ENCODE peak calls at places on chromosomes 7 and 10, in seven cellular contexts. P is A549, H is dorsolateral prefrontal cortex, R is fibroblast of the aortic adventitia, W is mammary epithelial cell, K is adrenal gland, V is left ventricle myocardium inferior. U is an unnamed sample.

GRCh38 chr10:784759-785538 is 95.5 kb upstream of the DIP2C start:
- DNase-seq in P (peak), H (peak), R (peak), W (peak), K (peak), V (peak), U (no peak)

GRCh38 chr7:20164420-20165145 is 52.6 kb downstream of the MACC1 start:
- DNase-seq in P (no peak), H (no peak), R (peak), W (no peak), K (no peak), V (no peak), U (no peak)

GRCh38 chr10:100364735-100365391 is 17.8 kb downstream of the SCD start:
- DNase-seq in P (peak), H (no peak), R (peak), W (peak), K (peak), V (peak), U (no peak)

GRCh38 chr10:24456319-24456718 is 247.4 kb downstream of the KIAA1217 start:
- DNase-seq in P (no peak), H (no peak), R (peak), W (peak), K (no peak), V (no peak), U (no peak)

GRCh38 chr7:98284335-98285036 is 3.0 kb downstream of the BRI3 start:
- DNase-seq in P (no peak), H (no peak), R (peak), W (peak), K (peak), V (peak), U (no peak)

GRCh38 chr7:22002731-22003130 is 57.0 kb upstream of the CDCA7L start:
- DNase-seq in P (no peak), H (no peak), R (no peak), W (no peak), K (no peak), V (no peak), U (no peak)

GRCh38 chr10:130847170-130847569 is 464.4 kb downstream of the TCERG1L start:
- DNase-seq in P (no peak), H (no peak), R (no peak), W (no peak), K (no peak), V (no peak), U (no peak)

GRCh38 chr7:134599371-134599770 is 47.3 kb upstream of the BPGM start:
- DNase-seq in P (no peak), H (peak), R (no peak), W (no peak), K (no peak), V (no peak), U (no peak)

GRCh38 chr7:4556868-4557620 is 125.1 kb upstream of the FOXK1 start:
- DNase-seq in P (no peak), H (no peak), R (no peak), W (peak), K (no peak), V (no peak), U (no peak)

GRCh38 chr7:158971214-158971613 is 114.9 kb downstream of the DYNC2I1 start:
- DNase-seq in P (no peak), H (no peak), R (no peak), W (no peak), K (no peak), V (no peak), U (no peak)

GRCh38 chr7:25647007-25647406 is 418.7 kb upstream of the NPVF start:
- DNase-seq in P (no peak), H (no peak), R (no peak), W (no peak), K (peak), V (no peak), U (no peak)

GRCh38 chr10:101222683-101223273 is 6.5 kb downstream of the LBX1 start:
- DNase-seq in P (no peak), H (no peak), R (no peak), W (no peak), K (peak), V (no peak), U (no peak)

GRCh38 chr10:29858352-29859267 is 200.8 kb downstream of the JCAD start:
- DNase-seq in P (peak), H (no peak), R (peak), W (peak), K (peak), V (peak), U (no peak)

GRCh38 chr10:48464871-48465736 is 139.8 kb downstream of the ARHGAP22 start:
- DNase-seq in P (no peak), H (no peak), R (no peak), W (peak), K (no peak), V (peak), U (no peak)

GRCh38 chr7:66682350-66683093 is 53.8 kb downstream of the KCTD7 start:
- DNase-seq in P (peak), H (no peak), R (peak), W (peak), K (peak), V (no peak), U (no peak)

DNA sequence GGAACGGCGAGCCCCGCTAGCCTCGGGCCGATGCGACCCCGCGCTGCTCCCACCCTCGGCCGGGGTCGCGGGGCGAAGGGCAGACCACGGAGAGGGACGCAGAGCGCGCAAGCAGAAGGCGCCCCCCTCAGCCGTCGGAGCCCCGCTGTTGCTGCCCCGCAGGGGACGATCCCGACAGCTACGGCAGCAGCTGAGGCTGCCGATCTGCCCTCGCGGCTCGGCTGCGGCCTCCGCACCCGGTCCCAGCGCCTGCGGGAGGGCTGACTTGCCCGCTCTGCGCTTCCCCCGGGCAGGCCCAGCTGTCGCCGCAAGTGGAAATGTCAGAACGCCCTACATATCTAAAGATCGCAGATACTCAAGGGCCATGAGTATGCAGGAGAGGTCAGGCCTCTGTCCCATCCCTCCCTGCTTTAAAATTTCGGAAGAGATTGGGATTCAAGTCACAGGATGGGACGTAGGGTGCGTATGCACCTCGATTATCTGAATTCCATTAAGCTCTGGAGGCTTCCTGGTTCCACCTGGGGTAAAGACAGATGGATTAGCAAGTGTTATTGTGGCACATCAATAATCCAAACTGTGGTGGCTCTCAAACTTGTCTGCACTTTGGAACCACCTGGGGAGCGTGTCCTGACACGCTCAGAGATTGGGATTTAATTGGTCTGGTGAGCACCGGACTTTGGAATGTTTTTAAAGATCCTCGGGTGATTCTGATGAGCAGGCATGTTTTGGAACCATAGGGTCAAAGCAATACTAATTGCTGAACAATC is at the start of gene CRPPA:
- DNase-seq in P (no peak), H (no peak), R (peak), W (peak), K (peak), V (peak), U (no peak)
- TF ChIP-seq CTCF in P (no peak), H (no peak), R (no peak), W (no peak), K (no peak), V (no peak), U (no peak)

GRCh38 chr7:83159731-83160130 is 3.0 kb downstream of the PCLO start:
- DNase-seq in P (no peak), H (no peak), R (no peak), W (peak), K (no peak), V (no peak), U (no peak)

GRCh38 chr7:83166781-83167180 is 4.1 kb upstream of the PCLO start:
- DNase-seq in P (no peak), H (no peak), R (no peak), W (no peak), K (no peak), V (no peak), U (no peak)

GRCh38 chr7:83161186-83161585 is 1.5 kb downstream of the PCLO start:
- DNase-seq in P (no peak), H (no peak), R (no peak), W (peak), K (no peak), V (no peak), U (no peak)

GRCh38 chr7:83161851-83162401 is 758 bp downstream of the PCLO start:
- DNase-seq in P (peak), H (no peak), R (no peak), W (peak), K (no peak), V (no peak), U (no peak)

DNA sequence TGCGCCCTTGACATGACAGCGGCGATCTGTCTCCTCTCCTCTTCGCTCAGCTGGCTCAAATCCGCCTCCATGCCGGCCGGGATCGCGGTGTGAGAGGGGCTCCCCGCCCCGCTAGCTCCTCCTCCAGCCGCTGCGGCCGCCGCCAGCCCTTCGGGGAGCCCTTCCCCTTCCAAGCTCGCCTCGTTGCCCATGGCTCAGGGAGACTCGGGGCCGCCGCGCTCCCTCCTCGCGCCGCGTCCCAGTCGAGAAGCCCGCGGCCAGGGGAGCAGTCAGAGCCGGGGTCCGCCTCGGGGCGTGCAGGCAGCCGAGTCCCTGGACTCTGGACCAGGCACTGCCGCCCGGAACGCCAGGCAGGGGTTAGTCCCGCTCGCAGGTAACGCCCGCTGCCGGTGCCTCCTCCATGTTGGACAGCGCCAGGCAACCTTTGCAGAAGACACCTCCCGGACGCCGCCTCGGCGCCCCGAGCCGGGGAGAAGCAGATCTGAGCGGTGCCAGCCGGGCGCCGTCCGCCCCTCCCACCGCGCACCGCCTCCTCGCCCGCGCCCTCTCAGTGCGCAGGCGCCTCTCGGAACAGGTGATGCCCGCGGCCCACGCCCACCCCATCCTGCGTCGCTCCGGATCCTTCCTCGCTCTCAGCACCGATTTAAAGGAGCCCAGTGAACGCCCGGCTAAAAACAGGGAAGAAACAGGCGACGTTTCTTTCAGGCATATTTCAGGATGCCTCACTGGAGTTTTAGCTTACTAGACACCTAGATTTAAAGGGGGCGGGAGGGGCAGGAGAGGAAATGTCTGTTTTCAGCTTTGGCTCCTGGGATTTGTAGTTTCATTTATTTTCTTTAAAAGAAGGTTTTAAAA is at the start of gene PCLO:
- DNase-seq in P (peak), H (peak), R (no peak), W (peak), K (peak), V (peak), U (no peak)
- H3K4me3 ChIP-seq in P (peak), H (peak), R (peak), W (peak), K (peak), V (peak), U (no peak)

GRCh38 chr7:122136033-122136432 is 8.0 kb downstream of the AASS start:
- DNase-seq in P (no peak), H (no peak), R (peak), W (no peak), K (no peak), V (no peak), U (no peak)

GRCh38 chr7:122136639-122137253 is 7.3 kb downstream of the AASS start:
- DNase-seq in P (no peak), H (no peak), R (peak), W (peak), K (no peak), V (no peak), U (no peak)

GRCh38 chr7:122137291-122138077 is 6.6 kb downstream of the AASS start:
- DNase-seq in P (no peak), H (no peak), R (peak), W (no peak), K (no peak), V (no peak), U (no peak)

GRCh38 chr7:122133477-122133876 is 10.6 kb downstream of the AASS start:
- DNase-seq in P (no peak), H (no peak), R (no peak), W (no peak), K (no peak), V (no peak), U (no peak)

GRCh38 chr7:122135275-122135674 is 8.8 kb downstream of the AASS start:
- DNase-seq in P (no peak), H (no peak), R (no peak), W (peak), K (no peak), V (no peak), U (no peak)
- TF ChIP-seq CTCF in P (no peak), H (no peak), R (no peak), W (no peak), K (no peak), V (no peak), U (no peak)

DNA sequence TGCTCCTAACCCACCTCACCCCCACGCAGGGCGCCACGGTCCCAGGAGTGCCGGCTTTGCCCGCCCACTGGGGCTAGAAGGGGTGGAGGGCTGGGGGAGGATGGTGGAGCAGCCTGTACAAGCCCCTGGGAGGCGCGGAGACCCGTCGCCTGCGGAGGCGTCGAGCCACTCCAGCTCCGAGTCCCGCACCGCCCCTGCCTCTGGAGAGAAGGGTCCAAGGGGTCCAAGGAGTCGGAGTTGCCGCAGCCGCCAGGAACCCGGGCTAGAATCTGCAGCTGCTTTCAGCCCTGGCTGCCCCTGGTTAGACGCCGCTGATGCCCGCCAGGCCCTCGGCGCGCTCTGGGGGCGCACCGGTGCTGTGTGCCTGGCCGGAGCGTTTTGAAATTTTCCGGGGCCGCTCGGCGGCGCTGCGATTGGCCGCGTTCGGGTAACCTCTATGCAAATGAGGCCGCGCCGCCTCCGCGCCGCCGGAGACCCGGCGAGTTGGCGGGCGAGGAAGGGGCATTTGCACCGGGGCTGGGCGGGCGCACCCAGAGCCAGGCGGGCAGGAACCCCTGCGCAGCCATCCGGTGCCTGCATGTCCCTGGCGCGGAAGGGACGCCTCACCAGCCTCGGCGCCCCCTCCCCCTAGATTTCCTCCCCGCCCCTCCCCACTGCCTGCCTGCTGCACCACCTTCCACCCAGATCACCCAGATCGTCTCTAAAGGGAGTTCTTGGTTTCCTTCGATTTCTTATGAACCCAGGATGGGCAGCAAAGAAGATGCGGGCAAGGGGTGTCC is at the start of gene HMX2:
- DNase-seq in P (no peak), H (no peak), R (no peak), W (peak), K (no peak), V (no peak), U (no peak)
- H3K4me3 ChIP-seq in P (peak), H (no peak), R (no peak), W (no peak), K (peak), V (peak), U (peak)

GRCh38 chr7:116598278-116598677 is 73.4 kb downstream of the CAV1 start:
- DNase-seq in P (no peak), H (no peak), R (no peak), W (no peak), K (no peak), V (no peak), U (no peak)
- TF ChIP-seq CTCF in P (peak), H (no peak), R (peak), W (no peak), K (no peak), V (peak), U (peak)

GRCh38 chr7:28738384-28738783 is 219.7 kb downstream of the TRIL start:
- DNase-seq in P (no peak), H (no peak), R (peak), W (peak), K (no peak), V (no peak), U (no peak)
- H3K4me3 ChIP-seq in P (no peak), H (no peak), R (no peak), W (no peak), K (no peak), V (no peak), U (no peak)

GRCh38 chr10:128324058-128324457 is 197.8 kb upstream of the MKI67 start:
- DNase-seq in P (no peak), H (no peak), R (no peak), W (no peak), K (no peak), V (peak), U (no peak)
- TF ChIP-seq CTCF in P (no peak), H (no peak), R (no peak), W (no peak), K (no peak), V (peak), U (no peak)